ENCODE peak calls at places on chromosomes 5 and 9, in eight cellular contexts. J is GM23248; M is colonic mucosa; L is Peyer's patch; P is heart right ventricle; C is fibroblast of lung; Y is ovary; U is CD8-positive, alpha-beta T cell. E is an unnamed sample. For H3K4me1, the result is how much of the 10 kb centered on the place peaks cover.

GRCh38 chr9:135329571-135330306 is 149.8 kb upstream of the PPP1R26 start:
- DNase-seq in C (no peak), U (no peak), L (no peak), Y (no peak), P (no peak), M (no peak), J (no peak), E (peak)

GRCh38 chr9:69472101-69472625 is 147.1 kb downstream of the ENTREP1 start:
- DNase-seq in Y (no peak), C (no peak), P (no peak), J (no peak), L (no peak), U (no peak), M (no peak), E (no peak)

GRCh38 chr5:1763548-1763911 is 36.1 kb downstream of the MRPL36 start:
- DNase-seq in U (peak), Y (peak), L (no peak), P (peak), M (no peak), C (peak), J (peak), E (peak)

GRCh38 chr9:104872959-104873850 is 54.8 kb downstream of the ABCA1 start:
- DNase-seq in Y (peak), L (no peak), J (peak), U (no peak), M (peak), C (peak), P (no peak), E (peak)

GRCh38 chr9:22265534-22265933 is 181.1 kb upstream of the DMRTA1 start:
- DNase-seq in J (no peak), M (no peak), Y (no peak), P (no peak), C (no peak), U (no peak), L (no peak), E (no peak)

GRCh38 chr9:34197756-34198711 is 19.2 kb downstream of the UBAP1 start:
- DNase-seq in M (no peak), C (no peak), Y (no peak), L (no peak), J (no peak), U (no peak), P (no peak), E (no peak)

GRCh38 chr9:96513622-96514021 is 63.7 kb downstream of the HABP4 start:
- DNase-seq in U (no peak), M (no peak), L (no peak), J (peak), P (no peak), C (peak), Y (no peak), E (no peak)

GRCh38 chr9:91733006-91733624 is 216.9 kb downstream of the ROR2 start:
- DNase-seq in P (no peak), C (no peak), M (no peak), L (no peak), J (no peak), Y (no peak), U (no peak), E (no peak)

GRCh38 chr5:181124526-181124925 is 6.4 kb downstream of the OR2V1 start:
- DNase-seq in L (no peak), C (no peak), P (no peak), Y (no peak), J (no peak), M (no peak), U (no peak), E (no peak)

GRCh38 chr5:139863855-139864558 is 68.4 kb downstream of the PSD2 start:
- DNase-seq in M (peak), C (peak), J (peak), L (peak), U (peak), Y (peak), P (peak), E (no peak)

GRCh38 chr5:132455614-132456115 is 34.9 kb downstream of the IRF1 start:
- DNase-seq in C (no peak), M (no peak), L (no peak), P (no peak), U (no peak), J (no peak), Y (no peak), E (no peak)

GRCh38 chr5:107669543-107670027 is 1.2 kb downstream of the EFNA5 start:
- DNase-seq in L (no peak), J (peak), M (peak), P (peak), U (no peak), C (peak), Y (peak), E (peak)

GRCh38 chr9:135690836-135691570 is 8.3 kb downstream of the SOHLH1 start:
- DNase-seq in J (no peak), Y (no peak), C (no peak), L (no peak), U (no peak), M (no peak), P (no peak), E (no peak)

GRCh38 chr9:94869415-94869838 is 142.9 kb downstream of the AOPEP start:
- DNase-seq in L (no peak), P (no peak), U (no peak), Y (no peak), M (no peak), J (peak), C (peak), E (no peak)

GRCh38 chr5:154614595-154614994 is 136.6 kb upstream of the HAND1 start:
- DNase-seq in Y (no peak), P (no peak), L (no peak), J (no peak), U (no peak), M (no peak), C (no peak), E (no peak)

GRCh38 chr5:90941002-90941720 is 382.6 kb downstream of the ADGRV1 start:
- DNase-seq in L (no peak), Y (no peak), U (no peak), M (no peak), C (no peak), P (no peak), J (no peak), E (no peak)

GRCh38 chr5:79416499-79416898 is 97.4 kb downstream of the HOMER1 start:
- DNase-seq in U (no peak), Y (no peak), L (no peak), C (no peak), J (no peak), P (no peak), M (peak), E (no peak)

GRCh38 chr5:101626572-101626971 is 669.5 kb downstream of the SLCO4C1 start:
- DNase-seq in Y (no peak), J (no peak), P (no peak), M (no peak), C (no peak), U (no peak), L (no peak), E (no peak)

GRCh38 chr9:89095755-89096154 is 82.9 kb downstream of the SHC3 start:
- DNase-seq in J (no peak), M (no peak), U (no peak), L (no peak), C (no peak), Y (no peak), P (no peak), E (no peak)

GRCh38 chr9:129547869-129548570 is 72.9 kb downstream of the C9orf50 start:
- DNase-seq in C (no peak), P (no peak), J (peak), Y (no peak), U (no peak), L (no peak), M (no peak), E (no peak)

GRCh38 chr9:131397100-131397790 is 3.4 kb downstream of the PRRC2B start:
- DNase-seq in Y (no peak), U (no peak), P (no peak), J (peak), L (no peak), M (peak), C (peak), E (no peak)

GRCh38 chr9:75083188-75083976 is 4.6 kb downstream of the NMRK1 start:
- DNase-seq in Y (no peak), J (no peak), L (no peak), M (peak), U (peak), C (no peak), P (peak), E (no peak)

GRCh38 chr5:9829621-9830020 is 199.5 kb upstream of the TAS2R1 start:
- DNase-seq in P (no peak), J (no peak), U (no peak), L (no peak), C (peak), Y (no peak), M (no peak), E (no peak)

GRCh38 chr9:127608104-127608966 is 3.7 kb upstream of the STXBP1 start:
- DNase-seq in M (peak), P (peak), C (peak), U (peak), J (peak), L (peak), Y (peak), E (peak)

GRCh38 chr5:13932006-13932405 is 12.5 kb downstream of the DNAH5 start:
- DNase-seq in L (no peak), U (no peak), P (no peak), Y (no peak), C (no peak), J (no peak), M (no peak), E (no peak)

GRCh38 chr5:52859619-52860018 is 71.9 kb downstream of the ITGA1 start:
- DNase-seq in J (peak), P (no peak), U (no peak), Y (no peak), C (peak), M (no peak), L (no peak), E (no peak)

GRCh38 chr9:127256324-127256723 is 8.2 kb upstream of the GARNL3 start:
- DNase-seq in P (no peak), J (no peak), U (no peak), L (no peak), M (no peak), Y (no peak), C (no peak), E (no peak)

GRCh38 chr9:7665874-7666273 is 133.7 kb downstream of the DMAC1 start:
- DNase-seq in C (no peak), L (no peak), U (no peak), P (no peak), M (no peak), J (no peak), Y (no peak), E (no peak)

GRCh38 chr5:132183723-132184122 is 43.9 kb downstream of the P4HA2 start:
- DNase-seq in P (no peak), L (no peak), C (peak), J (peak), M (no peak), U (no peak), Y (no peak), E (no peak)

GRCh38 chr5:96649251-96649937 is 12.8 kb upstream of the CAST start:
- DNase-seq in P (no peak), M (no peak), U (no peak), L (no peak), C (no peak), Y (no peak), J (no peak), E (no peak)

GRCh38 chr5:95916687-95917085 is 45.0 kb downstream of the ELL2 start:
- DNase-seq in L (no peak), U (no peak), Y (no peak), P (no peak), J (no peak), M (no peak), C (no peak), E (no peak)

GRCh38 chr5:139650689-139651501 is 2.7 kb downstream of the CXXC5 start:
- DNase-seq in C (no peak), J (peak), L (no peak), U (no peak), P (peak), M (peak), Y (peak), E (no peak)

GRCh38 chr9:2234371-2234893 is 219.3 kb downstream of the SMARCA2 start:
- DNase-seq in P (no peak), M (no peak), J (peak), Y (peak), U (no peak), C (peak), L (no peak), E (no peak)

DNA sequence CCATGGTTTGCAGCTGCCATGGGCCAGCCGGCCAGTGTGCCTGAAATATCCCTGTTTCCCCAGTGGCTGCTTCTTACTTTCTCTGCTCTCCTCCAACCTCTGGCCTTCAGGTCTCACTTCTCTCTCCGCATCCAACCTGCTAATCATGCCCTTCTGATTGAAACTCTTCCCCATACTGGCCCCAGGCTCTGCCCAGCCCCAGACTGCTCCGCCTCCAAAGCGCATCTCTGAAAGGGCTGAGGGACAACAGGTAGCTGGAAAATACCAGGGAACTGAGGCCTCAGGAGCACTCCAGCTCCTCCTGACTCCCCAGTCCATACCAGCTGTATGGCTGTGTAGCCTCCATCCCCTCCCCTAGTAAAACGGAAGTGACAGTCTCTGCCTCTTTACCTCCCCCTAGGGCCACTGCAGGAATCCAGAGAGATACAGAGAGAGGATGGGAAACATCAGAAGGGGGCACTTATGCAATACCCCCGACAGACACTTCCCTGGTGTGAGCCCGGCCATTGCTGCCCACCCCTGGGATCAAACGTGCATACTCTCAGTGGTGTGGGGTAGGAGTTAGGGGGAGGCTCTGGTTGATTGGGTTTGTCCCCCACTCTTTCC is 34.2 kb downstream of the PAX5 start:
- DNase-seq in M (no peak), C (no peak), J (no peak), Y (no peak), P (no peak), L (no peak), U (no peak), E (no peak)
- H3K4me1 ChIP-seq in M (under half), C (under half), J (under half), Y (under half), P (under half), L (under half), U (under half), E (under half)

GRCh38 chr9:35518981-35519679 is 29.2 kb downstream of the RUSC2 start:
- DNase-seq in P (no peak), C (peak), J (peak), L (no peak), U (no peak), Y (no peak), M (no peak), E (no peak)

GRCh38 chr9:35521708-35522107 is 31.8 kb downstream of the RUSC2 start:
- DNase-seq in L (no peak), P (no peak), M (no peak), U (no peak), J (peak), C (peak), Y (no peak), E (no peak)

GRCh38 chr9:35518212-35518917 is 28.5 kb downstream of the RUSC2 start:
- DNase-seq in M (no peak), L (no peak), P (no peak), U (no peak), J (peak), Y (no peak), C (peak), E (peak)

GRCh38 chr9:35520404-35520790 is 30.5 kb downstream of the RUSC2 start:
- DNase-seq in P (no peak), M (no peak), L (no peak), J (peak), U (no peak), Y (no peak), C (peak), E (no peak)

GRCh38 chr9:35519697-35520403 is 29.9 kb downstream of the RUSC2 start:
- DNase-seq in L (no peak), C (peak), P (no peak), J (peak), U (no peak), Y (no peak), M (no peak), E (no peak)
- H3K27ac ChIP-seq in L (peak), C (peak), P (peak), J (peak), U (no peak), Y (no peak), M (peak), E (peak)

GRCh38 chr9:93265972-93266371 is 82.0 kb downstream of the WNK2 start:
- DNase-seq in C (no peak), M (peak), J (no peak), P (no peak), U (no peak), L (peak), Y (no peak), E (no peak)

GRCh38 chr9:93267091-93267541 is 83.2 kb downstream of the WNK2 start:
- DNase-seq in L (peak), U (no peak), J (no peak), M (peak), P (no peak), C (no peak), Y (no peak), E (no peak)

GRCh38 chr9:93268551-93269314 is 84.8 kb downstream of the WNK2 start:
- DNase-seq in L (peak), U (no peak), P (no peak), Y (no peak), J (no peak), C (no peak), M (peak), E (no peak)

GRCh38 chr9:93266521-93267001 is 82.6 kb downstream of the WNK2 start:
- DNase-seq in U (no peak), J (no peak), Y (no peak), C (no peak), P (no peak), L (peak), M (peak), E (no peak)

GRCh38 chr9:93267681-93268505 is 84.0 kb downstream of the WNK2 start:
- DNase-seq in C (no peak), M (peak), L (peak), Y (no peak), U (no peak), J (no peak), P (no peak), E (no peak)
- H3K4me3 ChIP-seq in C (no peak), M (no peak), L (no peak), Y (no peak), U (peak), J (no peak), P (no peak), E (no peak)

GRCh38 chr5:76326559-76327351 is 76.3 kb upstream of the IQGAP2 start:
- DNase-seq in L (no peak), Y (no peak), J (no peak), P (no peak), M (no peak), C (no peak), U (no peak), E (no peak)

GRCh38 chr5:76332102-76332501 is 71.0 kb upstream of the IQGAP2 start:
- DNase-seq in Y (no peak), M (peak), J (no peak), U (no peak), C (no peak), P (no peak), L (no peak), E (no peak)

GRCh38 chr5:76331139-76331538 is 71.9 kb upstream of the IQGAP2 start:
- DNase-seq in L (no peak), C (no peak), M (no peak), U (peak), J (no peak), Y (no peak), P (no peak), E (no peak)

GRCh38 chr5:76332620-76333170 is 70.4 kb upstream of the IQGAP2 start:
- DNase-seq in Y (no peak), C (no peak), U (no peak), L (no peak), J (no peak), M (no peak), P (no peak), E (no peak)

DNA sequence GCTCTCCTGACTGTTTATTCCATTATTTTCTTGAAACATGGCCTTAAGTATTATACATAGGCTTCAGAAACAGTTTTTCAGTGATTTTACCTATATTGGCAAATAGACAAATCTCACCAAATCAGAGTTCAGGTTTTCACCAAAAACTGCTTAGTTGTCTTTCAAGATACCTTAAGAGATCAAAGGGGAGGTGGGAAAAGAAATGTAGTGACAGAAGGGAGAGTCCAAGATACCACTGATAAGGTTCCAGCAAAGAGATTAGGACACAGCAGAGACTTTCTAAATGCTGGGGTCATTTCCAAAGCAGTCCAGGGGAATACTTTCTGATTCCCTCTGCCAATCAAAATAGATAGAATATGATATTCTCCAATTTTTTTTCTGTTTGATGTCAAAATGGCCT is 73.7 kb upstream of the IQGAP2 start:
- DNase-seq in L (no peak), C (no peak), Y (no peak), U (no peak), M (no peak), J (no peak), P (no peak), E (no peak)
- H3K4me1 ChIP-seq in L (under half), C (under half), Y (under half), U (half or more), M (under half), J (under half), P (under half), E (under half)

GRCh38 chr5:151537044-151537443 is 54.1 kb downstream of the FAT2 start:
- DNase-seq in J (no peak), U (no peak), M (no peak), L (no peak), Y (no peak), C (no peak), P (no peak), E (no peak)

GRCh38 chr5:151531581-151531980 is 59.5 kb downstream of the FAT2 start:
- DNase-seq in M (no peak), C (no peak), U (no peak), P (no peak), L (no peak), Y (no peak), J (no peak), E (no peak)

GRCh38 chr5:151528996-151529395 is 62.1 kb downstream of the FAT2 start:
- DNase-seq in Y (no peak), L (no peak), C (no peak), M (no peak), J (no peak), U (no peak), P (no peak), E (no peak)

DNA sequence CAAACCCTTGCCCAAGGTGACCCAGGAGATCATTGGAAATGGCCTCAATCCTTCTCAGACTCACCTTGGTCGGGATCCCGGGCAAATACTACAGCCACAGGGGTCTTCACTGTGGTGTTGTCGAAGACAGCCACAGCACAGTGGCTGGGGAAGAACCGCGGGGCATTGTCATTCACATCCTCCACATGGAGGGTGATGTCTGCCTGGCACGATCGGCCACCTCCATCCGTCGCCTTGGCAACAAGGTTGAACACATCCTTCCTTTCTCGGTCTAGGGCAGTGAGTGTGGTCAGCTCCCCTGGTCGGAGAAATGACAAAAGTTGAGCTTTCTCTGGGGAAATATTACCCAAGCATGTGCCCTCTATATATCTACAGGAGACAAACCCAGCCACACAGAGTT is 56.8 kb downstream of the FAT2 start:
- DNase-seq in U (no peak), P (no peak), J (no peak), M (no peak), L (no peak), C (no peak), Y (no peak), E (no peak)
- H3K27ac ChIP-seq in U (no peak), P (no peak), J (no peak), M (no peak), L (no peak), C (no peak), Y (no peak), E (no peak)

GRCh38 chr5:125835293-125836172 is 587.7 kb upstream of the GRAMD2B start:
- DNase-seq in C (peak), Y (peak), P (peak), U (no peak), M (peak), J (peak), L (no peak), E (no peak)
- H3K4me3 ChIP-seq in C (no peak), Y (no peak), P (peak), U (no peak), M (no peak), J (no peak), L (no peak), E (no peak)